ENCODE peak calls at places on chromosomes 6 and 20, in eight cellular contexts. S is PC-3, A is heart right ventricle, H is fibroblast of lung, L is adipocyte, Q is left ventricle myocardium inferior, B is HCT116, G is pancreas. Z is an unnamed sample.

GRCh38 chr20:63378626-63379025 is 17.5 kb upstream of the CHRNA4 start:
- DNase-seq in B (no peak), Q (no peak), H (no peak), L (no peak), S (no peak), G (no peak), A (no peak), Z (no peak)

GRCh38 chr20:5741089-5741488 is 9.1 kb upstream of the SHLD1 start:
- DNase-seq in S (no peak), G (no peak), Q (no peak), L (peak; percentile 68), B (no peak), H (peak; percentile 57), A (no peak), Z (no peak)

GRCh38 chr20:47724398-47724797 is 60.9 kb downstream of the SULF2 start:
- DNase-seq in H (no peak), L (no peak), G (no peak), B (no peak), A (no peak), S (peak; percentile 51), Q (no peak), Z (no peak)

GRCh38 chr6:37276916-37277509 is 19.1 kb upstream of the TMEM217 start:
- DNase-seq in Q (no peak), G (no peak), B (no peak), L (no peak), A (no peak), H (no peak), S (no peak), Z (no peak)

GRCh38 chr6:157272372-157272771 is 50.9 kb downstream of the TMEM242 start:
- DNase-seq in A (no peak), H (no peak), Q (no peak), B (no peak), G (no peak), L (no peak), S (no peak), Z (no peak)

GRCh38 chr20:21521596-21522478 is 8.0 kb upstream of the NKX2-2 start:
- DNase-seq in A (no peak), H (no peak), G (no peak), B (no peak), S (no peak), Q (no peak), L (no peak), Z (no peak)

GRCh38 chr6:106037060-106037459 is 49.1 kb upstream of the PRDM1 start:
- DNase-seq in S (peak; percentile 80), B (no peak), H (peak; percentile 75), A (no peak), L (peak; percentile 7), G (no peak), Q (no peak), Z (no peak)

GRCh38 chr20:47847882-47848485 is 62.7 kb upstream of the SULF2 start:
- DNase-seq in S (peak; percentile 38), A (no peak), H (no peak), G (no peak), Q (no peak), B (no peak), L (no peak), Z (no peak)

GRCh38 chr6:71203211-71203610 is 85.4 kb upstream of the OGFRL1 start:
- DNase-seq in L (no peak), A (no peak), G (no peak), B (no peak), Q (no peak), S (no peak), H (no peak), Z (no peak)

GRCh38 chr20:18403269-18403668 is 63.6 kb downstream of the DZANK1 start:
- DNase-seq in G (no peak), S (no peak), B (no peak), H (no peak), A (no peak), Q (no peak), L (no peak), Z (no peak)

GRCh38 chr6:145148392-145149175 is 586.7 kb downstream of the EPM2A start:
- DNase-seq in S (peak; percentile 91), Q (no peak), G (peak; percentile 66), L (peak; percentile 89), H (peak; percentile 77), A (peak; percentile 11), B (peak; percentile 82), Z (no peak)

GRCh38 chr6:123016431-123017110 is 20.5 kb downstream of the CLVS2 start:
- DNase-seq in Q (no peak), S (no peak), B (no peak), L (no peak), A (no peak), H (no peak), G (no peak), Z (no peak)

GRCh38 chr6:353642-354614 is 37.6 kb upstream of the IRF4 start:
- DNase-seq in H (no peak), S (no peak), G (no peak), L (no peak), Q (peak; percentile 15), B (no peak), A (no peak), Z (no peak)
- H3K9me3 ChIP-seq in H (no peaks in the 10 kb centered on the region), S (no peaks in the 10 kb centered on the region), G (no peaks in the 10 kb centered on the region), L (no peaks in the 10 kb centered on the region), Q (no peaks in the 10 kb centered on the region), B (peaks cover 13% of the 10 kb centered on the region), A (no peaks in the 10 kb centered on the region), Z (no peaks in the 10 kb centered on the region)

GRCh38 chr6:15550724-15551123 is 112.1 kb downstream of the DTNBP1 start:
- DNase-seq in L (no peak), G (no peak), S (no peak), Q (no peak), B (no peak), A (no peak), H (no peak), Z (no peak)

GRCh38 chr6:15547379-15547778 is 115.4 kb downstream of the DTNBP1 start:
- DNase-seq in B (no peak), A (no peak), L (no peak), S (no peak), H (peak; percentile 78), G (no peak), Q (no peak), Z (no peak)

GRCh38 chr6:15551798-15552197 is 111.0 kb downstream of the DTNBP1 start:
- DNase-seq in H (no peak), B (no peak), G (no peak), S (no peak), Q (no peak), L (no peak), A (no peak), Z (no peak)

GRCh38 chr6:15551262-15551661 is 111.6 kb downstream of the DTNBP1 start:
- DNase-seq in H (no peak), G (no peak), A (no peak), S (no peak), B (no peak), L (no peak), Q (no peak), Z (no peak)

DNA sequence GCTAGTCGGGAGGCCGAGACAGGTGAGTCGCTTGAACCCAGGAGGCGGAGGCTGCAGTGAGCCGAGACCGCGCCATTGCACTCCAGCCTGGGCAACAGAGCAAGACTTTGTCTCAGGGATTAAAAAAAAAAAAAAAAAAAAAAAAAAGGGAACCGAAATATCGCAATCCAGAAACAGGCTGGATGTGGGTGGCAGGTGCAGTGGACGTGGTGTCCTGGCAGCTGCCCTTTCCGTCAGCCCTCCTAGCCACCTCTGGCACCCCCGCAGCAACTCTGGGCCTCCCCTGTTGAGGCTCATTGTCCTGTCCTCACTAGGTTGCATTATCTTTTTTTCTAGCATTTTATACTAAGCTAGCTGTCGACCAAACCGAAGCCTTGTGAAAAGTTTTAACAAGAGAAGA is 113.5 kb downstream of the DTNBP1 start:
- DNase-seq in A (no peak), H (no peak), B (no peak), G (no peak), L (no peak), S (no peak), Q (no peak), Z (no peak)
- H3K9me3 ChIP-seq in A (no peaks in the 10 kb centered on the region), H (no peaks in the 10 kb centered on the region), B (no peaks in the 10 kb centered on the region), G (no peaks in the 10 kb centered on the region), L (no peaks in the 10 kb centered on the region), S (no peaks in the 10 kb centered on the region), Q (no peaks in the 10 kb centered on the region), Z (peaks cover 2% of the 10 kb centered on the region)

DNA sequence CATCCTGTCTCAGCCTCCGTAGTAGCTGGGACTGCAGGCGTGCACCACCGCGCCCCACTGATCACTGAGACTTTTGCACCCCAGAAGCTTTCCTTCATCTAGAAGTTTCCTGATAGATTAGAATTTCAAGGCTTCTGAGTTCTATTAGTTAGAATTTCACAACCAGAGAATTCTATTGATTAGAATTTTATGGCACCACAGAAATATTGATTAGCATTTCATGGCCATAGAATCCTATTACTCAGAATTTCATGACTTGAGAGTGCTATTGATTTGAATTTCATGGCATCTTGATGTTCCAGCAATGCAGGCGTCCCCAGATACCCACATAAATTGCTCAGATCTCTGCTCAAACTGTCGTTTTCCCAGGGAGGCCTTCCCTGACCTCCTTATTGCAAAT is 17.0 kb upstream of the CBFA2T2 start:
- DNase-seq in Q (no peak), G (no peak), S (no peak), L (no peak), B (no peak), H (no peak), A (no peak), Z (no peak)
- H3K9me3 ChIP-seq in Q (no peaks in the 10 kb centered on the region), G (no peaks in the 10 kb centered on the region), S (no peaks in the 10 kb centered on the region), L (no peaks in the 10 kb centered on the region), B (no peaks in the 10 kb centered on the region), H (no peaks in the 10 kb centered on the region), A (no peaks in the 10 kb centered on the region), Z (no peaks in the 10 kb centered on the region)

DNA sequence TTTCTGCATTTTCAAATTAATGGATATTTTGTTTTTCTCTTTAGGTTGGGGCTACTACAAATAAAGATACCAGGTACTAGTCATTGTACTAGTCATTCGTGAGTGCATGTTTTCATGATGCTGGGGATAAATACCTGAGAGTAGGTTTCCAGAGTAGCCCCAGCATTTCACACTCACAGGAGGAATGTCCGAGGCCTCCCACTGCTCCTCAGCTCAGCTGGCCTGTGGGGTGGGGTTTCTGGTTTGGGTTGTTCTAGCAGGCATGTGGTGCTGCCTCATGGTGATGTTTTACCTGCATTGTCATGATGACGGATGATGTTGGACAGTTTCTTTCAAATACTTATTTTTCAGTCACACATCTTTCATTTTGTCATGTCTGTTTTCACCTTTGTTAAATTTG is 144.5 kb downstream of the SMOC2 start:
- DNase-seq in A (no peak), B (no peak), S (no peak), G (no peak), Q (no peak), L (no peak), H (no peak), Z (no peak)
- H3K9me3 ChIP-seq in A (no peaks in the 10 kb centered on the region), B (no peaks in the 10 kb centered on the region), S (no peaks in the 10 kb centered on the region), G (no peaks in the 10 kb centered on the region), Q (no peaks in the 10 kb centered on the region), L (no peaks in the 10 kb centered on the region), H (no peaks in the 10 kb centered on the region), Z (no peaks in the 10 kb centered on the region)

DNA sequence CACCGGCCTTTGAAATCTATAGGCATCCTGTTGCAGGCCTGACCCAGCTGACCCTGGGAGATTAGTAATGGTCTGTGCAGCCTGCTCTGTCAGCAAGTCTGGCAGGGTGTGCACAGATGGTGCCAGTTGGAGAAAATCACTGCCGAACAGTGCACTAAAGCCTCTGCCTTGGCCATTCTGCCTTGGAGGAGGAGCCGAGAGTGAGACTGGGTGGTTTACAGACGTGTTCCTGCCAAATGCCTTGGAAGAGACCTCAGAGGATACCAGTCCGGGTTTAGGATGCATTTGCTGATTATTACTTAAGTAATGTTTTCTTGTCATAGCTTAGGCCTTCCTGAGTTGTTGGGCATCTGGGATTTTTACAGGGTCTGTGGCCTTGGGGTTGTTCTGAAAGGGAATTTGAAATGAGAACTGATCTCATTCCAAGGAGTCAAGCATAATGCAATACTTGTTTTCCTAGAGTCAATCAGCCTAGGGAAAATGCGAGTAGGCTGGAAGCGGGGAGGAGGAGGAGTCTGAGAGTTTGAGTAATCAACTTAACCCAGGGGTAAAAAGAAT is 292.1 kb downstream of the SOX4 start:
- DNase-seq in G (peak; percentile 18), L (peak; percentile 74), B (no peak), H (peak; percentile 91), Q (peak; percentile 48), S (peak; percentile 20), A (peak; percentile 16), Z (no peak)
- H3K9me3 ChIP-seq in G (no peaks in the 10 kb centered on the region), L (no peaks in the 10 kb centered on the region), B (no peaks in the 10 kb centered on the region), H (no peaks in the 10 kb centered on the region), Q (peaks cover 3% of the 10 kb centered on the region), S (no peaks in the 10 kb centered on the region), A (peaks cover 3% of the 10 kb centered on the region), Z (no peaks in the 10 kb centered on the region)

Z was measured in esophagus squamous epithelium.